ENCODE peak calls at places on chromosomes 11 and 22, in seven cellular contexts. W, Y, T, Q, V, X and J are unnamed samples.

GRCh38 chr22:33210129-33210784 is 152.1 kb upstream of the SYN3 start:
- DNase-seq in W (no peak), Y (peak; percentile 14), T (peak; percentile 8), Q (no peak), V (no peak), X (no peak), J (no peak)

GRCh38 chr11:92216789-92217188 is 7.8 kb upstream of the FAT3 start:
- DNase-seq in W (no peak), Y (no peak), T (no peak), Q (no peak), V (no peak), X (no peak), J (no peak)

GRCh38 chr22:44516841-44517240 is 18.8 kb upstream of the RTL6 start:
- DNase-seq in W (no peak), Y (no peak), T (no peak), Q (no peak), V (no peak), X (no peak), J (no peak)

GRCh38 chr11:13963169-13963948 is 836 bp downstream of the SPON1 start:
- DNase-seq in W (no peak), Y (no peak), T (no peak), Q (no peak), V (peak; percentile 22), X (no peak), J (no peak)

GRCh38 chr11:95157824-95158223 is 68.2 kb downstream of the ENDOD1 start:
- DNase-seq in W (no peak), Y (no peak), T (no peak), Q (no peak), V (no peak), X (no peak), J (no peak)

GRCh38 chr22:21448627-21449416 is 18.4 kb upstream of the TMEM191C start:
- DNase-seq in W (peak; percentile 22), Y (peak; percentile 1), T (peak; percentile 2), Q (peak; percentile 20), V (peak; percentile 6), X (peak; percentile 9), J (no peak)

GRCh38 chr22:42830161-42830560 is 26.9 kb downstream of the ARFGAP3 start:
- DNase-seq in W (no peak), Y (no peak), T (no peak), Q (no peak), V (no peak), X (no peak), J (no peak)

GRCh38 chr11:122343247-122343646 is 227.2 kb upstream of the BLID start:
- DNase-seq in W (no peak), Y (no peak), T (no peak), Q (no peak), V (no peak), X (no peak), J (no peak)

DNA sequence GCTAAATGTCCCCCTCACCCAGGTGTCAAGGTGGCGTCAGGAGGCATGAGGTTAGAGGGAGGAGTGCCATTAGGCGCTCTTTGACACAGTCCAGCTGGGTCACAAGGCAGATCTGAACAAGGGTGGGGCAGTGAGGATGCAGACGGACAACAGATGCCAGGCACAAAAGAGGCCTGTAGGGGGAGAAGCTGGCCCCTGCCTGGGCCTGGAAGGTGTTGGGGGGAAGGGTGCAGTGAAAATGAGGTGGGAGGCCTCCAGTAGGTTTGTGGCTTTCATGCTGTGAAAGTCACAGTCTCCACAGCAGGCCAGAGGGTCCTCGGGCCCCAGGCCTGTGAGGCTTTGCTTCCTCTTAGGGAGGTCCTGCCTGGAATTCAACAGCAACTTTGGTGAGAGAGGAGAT is 85.0 kb upstream of the PLET1 start:
- DNase-seq in W (no peak), Y (no peak), T (no peak), Q (no peak), V (no peak), X (no peak), J (no peak)
- TF ChIP-seq CTCF in W (no peak), Y (no peak), T (no peak), Q (no peak), V (no peak), X (no peak), J (no peak)

GRCh38 chr11:88410056-88410455 is 72.5 kb upstream of the CTSC start:
- DNase-seq in W (no peak), Y (no peak), T (no peak), Q (no peak), V (no peak), X (no peak), J (no peak)
- H3K4me1 ChIP-seq in W (peaks cover 10% of the 10 kb centered on the region), Y (no peaks in the 10 kb centered on the region), T (peaks cover 12% of the 10 kb centered on the region), Q (no peaks in the 10 kb centered on the region), V (no peaks in the 10 kb centered on the region), X (peaks cover 21% of the 10 kb centered on the region), J (peaks cover 18% of the 10 kb centered on the region)

GRCh38 chr11:26286472-26287066 is 45.4 kb upstream of the ANO3 start:
- DNase-seq in W (no peak), Y (no peak), T (no peak), Q (no peak), V (no peak), X (no peak), J (no peak)

GRCh38 chr11:26285593-26285992 is 46.3 kb upstream of the ANO3 start:
- DNase-seq in W (no peak), Y (no peak), T (no peak), Q (no peak), V (no peak), X (no peak), J (no peak)

GRCh38 chr11:26283852-26284421 is 48.0 kb upstream of the ANO3 start:
- DNase-seq in W (no peak), Y (no peak), T (no peak), Q (no peak), V (no peak), X (no peak), J (no peak)

DNA sequence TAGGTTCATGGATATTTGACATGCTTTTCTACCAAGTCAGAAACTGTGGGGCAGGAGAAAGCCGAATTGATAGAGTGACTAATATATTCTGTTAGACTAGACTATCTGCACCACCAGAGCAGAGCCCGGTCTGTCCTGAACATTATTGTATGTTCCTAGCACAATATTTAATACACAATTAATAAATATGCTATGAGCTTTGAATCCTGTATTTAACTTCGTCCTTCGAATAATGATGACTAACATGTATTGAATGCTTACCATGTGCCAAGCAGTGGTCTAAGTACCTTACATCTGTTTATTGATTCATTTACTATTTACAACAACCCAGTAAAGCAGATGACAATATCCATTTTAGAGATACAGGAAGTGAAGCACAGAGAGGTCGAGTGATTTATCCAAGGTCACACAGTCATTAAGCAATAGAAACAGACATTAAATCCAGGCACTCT is 44.8 kb upstream of the ANO3 start:
- DNase-seq in W (no peak), Y (no peak), T (no peak), Q (no peak), V (no peak), X (no peak), J (no peak)
- H3K27ac ChIP-seq in W (no peak overlapping the region), Y (no peak overlapping the region), T (no peak overlapping the region), Q (no peak overlapping the region), V (no peak overlapping the region), X (no peak overlapping the region), J (no peak overlapping the region)

GRCh38 chr22:39943941-39944624 is 16.1 kb upstream of the TMA7B start:
- DNase-seq in W (no peak), Y (no peak), T (no peak), Q (no peak), V (no peak), X (no peak), J (no peak)

GRCh38 chr22:39946571-39947407 is 13.4 kb upstream of the TMA7B start:
- DNase-seq in W (no peak), Y (peak; percentile 67), T (no peak), Q (no peak), V (no peak), X (no peak), J (no peak)

GRCh38 chr22:39949964-39950737 is 10.0 kb upstream of the TMA7B start:
- DNase-seq in W (no peak), Y (no peak), T (no peak), Q (no peak), V (no peak), X (no peak), J (no peak)

GRCh38 chr22:39943366-39943765 is 16.8 kb upstream of the TMA7B start:
- DNase-seq in W (no peak), Y (no peak), T (no peak), Q (no peak), V (no peak), X (no peak), J (peak; percentile 51)

DNA sequence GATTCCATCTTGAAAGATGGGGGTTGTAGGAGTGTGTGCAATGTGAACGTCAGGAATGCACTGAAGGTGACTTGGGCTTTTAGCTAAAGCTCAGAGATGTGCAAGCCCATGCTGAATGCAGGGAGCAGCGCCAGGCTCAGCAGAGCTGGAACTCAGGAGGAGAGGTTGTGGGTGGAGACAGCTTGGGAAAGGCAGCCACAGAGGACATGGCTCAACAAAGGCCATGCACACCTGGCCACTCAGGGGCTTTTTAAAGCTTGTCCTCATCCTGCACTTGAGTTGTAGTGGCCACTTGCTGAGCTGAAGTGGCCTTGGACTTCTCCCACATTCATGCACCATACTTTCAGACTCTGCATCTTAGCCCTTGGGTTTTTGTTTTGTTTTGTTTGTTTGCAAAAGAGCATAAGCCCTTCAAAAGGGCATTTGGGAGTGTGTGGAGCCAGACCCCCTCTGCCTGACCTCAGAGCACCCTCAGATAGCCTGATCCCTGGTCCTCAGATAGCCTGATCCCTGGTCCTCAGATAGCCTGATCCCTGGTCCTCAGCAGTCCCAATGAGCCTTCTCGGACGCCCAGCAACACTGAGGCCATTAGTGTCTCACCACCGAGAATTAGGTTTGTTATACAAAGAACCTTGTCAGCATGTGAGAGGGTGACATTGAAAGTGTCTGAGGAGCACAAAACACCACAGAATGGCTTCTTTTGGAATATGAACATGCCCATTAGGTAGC is 12.5 kb upstream of the TMA7B start:
- DNase-seq in W (no peak), Y (no peak), T (no peak), Q (no peak), V (no peak), X (no peak), J (no peak)
- TF ChIP-seq CTCF in W (no peak), Y (no peak), T (no peak), Q (no peak), V (no peak), X (no peak), J (no peak)

GRCh38 chr11:36454551-36454950 is 55.5 kb downstream of the TRAF6 start:
- DNase-seq in W (no peak), Y (no peak), T (no peak), Q (no peak), V (no peak), X (no peak), J (no peak)
- H3K4me1 ChIP-seq in W (peaks cover 15% of the 10 kb centered on the region), Y (peaks cover 9% of the 10 kb centered on the region), T (peaks cover 67% of the 10 kb centered on the region), Q (peaks cover 32% of the 10 kb centered on the region), V (no peaks in the 10 kb centered on the region), X (peaks cover 54% of the 10 kb centered on the region), J (peaks cover 38% of the 10 kb centered on the region)

DNA sequence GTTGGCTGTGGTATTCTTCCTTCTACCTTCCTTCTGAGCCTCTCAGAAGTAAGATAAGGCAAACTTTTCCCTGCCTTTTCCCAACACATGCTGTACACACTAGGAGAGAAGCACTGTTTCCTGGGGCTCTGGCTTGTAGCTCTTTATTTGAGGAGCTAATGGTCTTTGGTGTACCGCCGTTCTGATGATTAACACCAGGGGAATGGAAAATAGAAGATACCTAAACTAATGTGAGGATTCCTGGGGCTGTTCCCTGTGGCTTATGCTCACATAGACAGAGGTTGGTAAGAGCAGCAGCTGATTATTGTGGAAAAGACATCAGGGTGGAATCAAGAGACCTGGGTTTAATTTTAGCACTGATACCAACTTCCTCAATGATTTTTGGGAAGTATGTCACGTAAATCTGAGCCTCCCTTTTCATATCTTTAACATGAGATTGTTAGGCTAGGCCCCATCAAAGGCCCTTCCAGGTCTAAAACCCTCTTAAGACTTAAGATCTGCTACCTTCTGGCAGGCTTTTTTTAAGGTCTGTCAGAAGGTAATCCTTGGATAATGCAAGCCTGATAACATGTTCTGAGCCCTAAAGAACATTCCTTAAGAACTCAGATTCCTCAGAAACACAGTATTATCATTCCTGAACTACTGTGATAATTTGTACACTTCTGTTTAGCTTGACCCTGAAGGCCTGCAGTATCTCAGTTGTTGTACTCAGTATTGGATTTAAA is 24.8 kb upstream of the RCE1 start:
- DNase-seq in W (no peak), Y (no peak), T (no peak), Q (no peak), V (no peak), X (no peak), J (no peak)
- H3K27ac ChIP-seq in W (no peak overlapping the region), Y (no peak overlapping the region), T (no peak overlapping the region), Q (no peak overlapping the region), V (no peak overlapping the region), X (no peak overlapping the region), J (no peak overlapping the region)